ENCODE peak calls at places on chromosome 18, in seven cellular contexts. Z is IMR-90, C is A549, K is HCT116, D is mesendoderm, X is PC-3, V is endothelial cell of umbilical vein. N is an unnamed sample.

GRCh38 chr18:54392621-54393023 is 34.9 kb downstream of the C18orf54 start:
- DNase-seq in V (peak; percentile 71), K (peak; percentile 68), D (peak; percentile 74), Z (peak; percentile 63), C (peak; percentile 11), X (peak; percentile 90), N (peak; percentile 4)

GRCh38 chr18:68316636-68317035 is 398.3 kb downstream of the TMX3 start:
- DNase-seq in K (no peak), C (no peak), V (peak; percentile 4), X (no peak), Z (peak; percentile 28), D (no peak), N (no peak)

GRCh38 chr18:23380817-23381216 is 72.3 kb upstream of the RIOK3 start:
- DNase-seq in V (peak; percentile 45), X (no peak), K (no peak), Z (peak; percentile 94), C (no peak), D (no peak), N (no peak)

GRCh38 chr18:42931501-42931900 is 184.0 kb downstream of the RIT2 start:
- DNase-seq in C (no peak), Z (peak; percentile 25), D (peak; percentile 29), X (no peak), K (no peak), V (peak; percentile 92), N (peak; percentile 38)

GRCh38 chr18:2536493-2536892 is 34.8 kb downstream of the METTL4 start:
- DNase-seq in K (no peak), V (no peak), X (peak; percentile 18), D (peak; percentile 76), C (no peak), Z (peak; percentile 72), N (peak; percentile 78)

GRCh38 chr18:6405237-6406074 is 9.3 kb downstream of the L3MBTL4 start:
- DNase-seq in C (no peak), K (no peak), Z (no peak), V (no peak), X (no peak), D (no peak), N (no peak)

GRCh38 chr18:36035253-36035652 is 32.1 kb downstream of the RPRD1A start:
- DNase-seq in C (no peak), Z (no peak), V (peak; percentile 94), X (no peak), K (no peak), D (no peak), N (no peak)

GRCh38 chr18:318791-319291 is 51.0 kb upstream of the THOC1 start:
- DNase-seq in Z (no peak), D (no peak), K (no peak), V (no peak), C (no peak), X (no peak), N (no peak)

GRCh38 chr18:59437851-59438250 is 78.8 kb upstream of the LMAN1 start:
- DNase-seq in C (no peak), X (no peak), V (no peak), D (no peak), Z (no peak), K (no peak), N (no peak)

GRCh38 chr18:13566941-13567762 is 159.2 kb downstream of the FAM210A start:
- DNase-seq in K (no peak), X (no peak), V (no peak), D (no peak), Z (no peak), C (no peak), N (peak; percentile 43)

GRCh38 chr18:51211552-51211951 is 14.1 kb upstream of the MEX3C start:
- DNase-seq in V (peak; percentile 83), C (no peak), Z (peak; percentile 59), K (no peak), X (peak; percentile 52), D (no peak), N (peak; percentile 56)

GRCh38 chr18:34028341-34028740 is 196.4 kb downstream of the NOL4 start:
- DNase-seq in K (no peak), D (no peak), V (no peak), C (no peak), X (no peak), Z (no peak), N (no peak)

GRCh38 chr18:23235336-23235735 is 100.1 kb downstream of the CABLES1 start:
- DNase-seq in K (no peak), Z (no peak), X (no peak), D (no peak), V (no peak), C (no peak), N (no peak)

GRCh38 chr18:59070181-59070912 is 69.3 kb upstream of the SEC11C start:
- DNase-seq in Z (peak; percentile 69), V (peak; percentile 78), C (peak; percentile 55), X (peak; percentile 91), K (peak; percentile 77), D (peak; percentile 93), N (peak; percentile 91)

GRCh38 chr18:43772907-43773306 is 495.6 kb upstream of the SYT4 start:
- DNase-seq in C (no peak), K (no peak), D (no peak), X (no peak), V (no peak), Z (no peak), N (no peak)

GRCh38 chr18:80086281-80086680 is 22.8 kb upstream of the ADNP2 start:
- DNase-seq in C (no peak), K (no peak), V (no peak), D (no peak), X (peak; percentile 9), Z (peak; percentile 49), N (no peak)

GRCh38 chr18:70553961-70554325 is 265.1 kb downstream of the SOCS6 start:
- DNase-seq in Z (no peak), V (no peak), C (no peak), X (no peak), D (no peak), K (no peak), N (no peak)

GRCh38 chr18:77105021-77105420 is 27.6 kb downstream of the MBP start:
- DNase-seq in K (no peak), C (no peak), Z (no peak), X (no peak), V (no peak), D (no peak), N (no peak)
- H3K4me1 ChIP-seq in K (peaks cover 38% of the 10 kb centered on the region), C (peaks cover 69% of the 10 kb centered on the region), Z (peaks cover 47% of the 10 kb centered on the region), X (peaks cover 45% of the 10 kb centered on the region), V (peaks cover 43% of the 10 kb centered on the region), D (peaks cover 2% of the 10 kb centered on the region), N (peaks cover 23% of the 10 kb centered on the region)

GRCh38 chr18:75204262-75204977 is 4.5 kb downstream of the PTGR3 start:
- DNase-seq in C (no peak), Z (peak; percentile 36), X (no peak), K (no peak), D (peak; percentile 48), V (no peak), N (no peak)
- H3K4me2 ChIP-seq in C (no peak overlapping the region), Z (peak overlapping the region; percentile 98), X (no peak overlapping the region), K (no peak overlapping the region), D (peak overlapping the region; percentile 71), V (peak overlapping the region; percentile 55), N (peak overlapping the region; percentile 64)

DNA sequence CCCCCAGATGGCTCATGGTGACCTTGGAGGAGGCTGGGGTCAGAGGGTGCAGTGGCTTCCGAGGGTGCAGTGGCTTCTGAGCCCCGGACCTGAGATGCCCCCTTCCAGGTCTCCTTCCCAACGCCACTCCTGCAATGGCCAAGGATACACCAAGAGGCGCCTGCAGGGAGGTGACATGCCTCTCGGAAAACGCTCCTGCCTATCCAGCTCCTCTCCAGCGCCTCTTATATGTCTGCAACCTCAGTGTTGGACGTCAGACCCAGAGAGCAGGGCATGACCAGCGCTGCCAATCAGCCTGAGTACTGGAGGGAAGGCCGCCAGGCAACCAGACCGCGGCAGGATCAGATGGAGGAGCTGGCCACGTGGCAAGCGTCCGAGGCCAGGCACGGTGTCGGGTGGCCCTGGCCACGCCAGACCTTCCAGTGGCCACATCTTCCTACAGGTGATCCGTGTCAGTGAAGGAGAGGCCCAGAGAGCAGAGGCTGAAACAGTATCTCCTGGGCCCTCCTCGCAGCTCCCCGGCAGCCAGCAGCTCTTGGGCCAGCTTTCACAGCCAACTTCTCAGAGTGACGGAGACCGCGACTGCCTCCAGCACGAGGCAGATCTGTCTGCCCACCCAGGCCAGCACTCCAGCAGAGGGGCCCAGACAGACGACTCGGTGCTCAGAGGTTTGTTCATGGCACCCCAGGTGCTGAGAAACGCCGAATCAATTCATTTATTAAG is 199.5 kb upstream of the SALL3 start:
- DNase-seq in X (no peak), K (no peak), Z (no peak), C (no peak), V (no peak), D (no peak), N (no peak)
- H3K4me1 ChIP-seq in X (no peaks in the 10 kb centered on the region), K (no peaks in the 10 kb centered on the region), Z (no peaks in the 10 kb centered on the region), C (no peaks in the 10 kb centered on the region), V (no peaks in the 10 kb centered on the region), D (no peaks in the 10 kb centered on the region), N (no peaks in the 10 kb centered on the region)

GRCh38 chr18:47830772-47831171 is 99.7 kb downstream of the SMAD2 start:
- DNase-seq in Z (no peak), X (no peak), D (no peak), V (no peak), C (no peak), K (no peak), N (no peak)

GRCh38 chr18:47832348-47832747 is 98.1 kb downstream of the SMAD2 start:
- DNase-seq in K (no peak), C (no peak), X (no peak), D (no peak), V (no peak), Z (peak; percentile 9), N (no peak)

GRCh38 chr18:47829831-47830230 is 100.6 kb downstream of the SMAD2 start:
- DNase-seq in C (no peak), Z (no peak), X (no peak), D (no peak), V (no peak), K (no peak), N (no peak)

DNA sequence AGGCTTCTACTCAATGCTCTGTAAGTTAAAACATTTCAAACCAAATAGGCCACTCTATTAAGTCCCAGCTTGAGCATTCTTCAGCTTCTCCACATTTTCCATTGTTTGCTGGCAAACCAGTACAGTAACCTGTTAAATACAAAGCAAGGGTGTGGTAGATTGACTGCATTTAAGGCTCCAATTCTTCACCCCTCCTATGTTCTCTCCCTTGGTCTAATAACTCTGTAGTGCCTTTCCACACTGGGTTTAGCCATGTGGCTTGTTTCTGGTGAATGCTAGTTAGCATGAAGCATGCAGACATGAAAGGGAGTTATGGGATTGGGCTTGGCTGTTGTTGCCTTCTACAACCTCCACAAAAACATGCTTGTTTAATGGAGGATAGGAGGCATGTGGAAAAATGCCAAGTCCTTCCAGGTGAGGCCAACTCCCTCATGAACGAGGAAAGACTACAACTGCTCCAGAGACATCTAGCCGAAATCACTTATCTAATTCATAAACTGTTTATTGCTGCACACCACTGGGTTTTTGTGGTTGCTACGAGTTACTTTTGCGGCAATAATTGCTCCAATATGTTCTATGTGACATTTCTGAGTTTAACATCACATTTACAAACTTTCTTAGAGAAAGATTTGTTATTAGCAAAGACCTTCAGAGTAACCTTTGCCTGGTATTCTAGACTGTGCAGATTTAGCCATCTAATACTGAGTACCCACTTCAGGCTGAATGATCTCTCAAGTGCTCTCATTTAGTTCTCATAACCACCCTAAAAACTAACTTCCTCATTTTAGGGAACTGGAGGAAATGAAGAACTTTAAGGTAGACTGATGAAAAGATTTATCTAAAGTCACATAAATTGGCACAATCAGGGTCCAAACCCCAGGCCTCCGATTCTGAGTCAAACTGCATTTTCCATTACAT is 104.0 kb downstream of the SMAD2 start:
- DNase-seq in C (no peak), D (no peak), K (no peak), X (no peak), Z (no peak), V (no peak), N (peak; percentile 20)
- H3K4me2 ChIP-seq in C (no peak overlapping the region), D (no peak overlapping the region), K (no peak overlapping the region), X (no peak overlapping the region), Z (no peak overlapping the region), V (no peak overlapping the region), N (no peak overlapping the region)

N was measured in trophoblast cell.